ENCODE peak calls at places on chromosome 3, in four cellular contexts. Y is OCI-M1, W is mucosa of descending colon, H is GM12891. F is an unnamed sample.

GRCh38 chr3:36707623-36708409 is 56.5 kb downstream of the DCLK3 start:
- DNase-seq in W (no peak), H (no peak), Y (peak), F (no peak)

GRCh38 chr3:150830094-150830681 is 67.2 kb upstream of the SIAH2 start:
- DNase-seq in Y (peak), W (no peak), H (no peak), F (no peak)

GRCh38 chr3:10753964-10754363 is 62.1 kb upstream of the SLC6A11 start:
- DNase-seq in Y (peak), W (no peak), H (no peak), F (no peak)

GRCh38 chr3:112293368-112294321 is at the start of gene SLC9C1:
- DNase-seq in H (no peak), Y (peak), W (no peak), F (no peak)

GRCh38 chr3:42685891-42686820 is 819 bp downstream of the KLHL40 start:
- DNase-seq in H (no peak), W (peak), Y (no peak), F (no peak)

GRCh38 chr3:154431043-154431442 is 1.1 kb upstream of the GPR149 start:
- DNase-seq in H (no peak), W (no peak), Y (no peak), F (no peak)

GRCh38 chr3:10550705-10551104 is 45.3 kb upstream of the ATP2B2 start:
- DNase-seq in Y (no peak), W (no peak), H (no peak), F (no peak)

GRCh38 chr3:4948395-4948794 is 30.8 kb upstream of the BHLHE40 start:
- DNase-seq in H (no peak), W (no peak), Y (no peak), F (no peak)

GRCh38 chr3:29427266-29428103 is 146.6 kb downstream of the RBMS3 start:
- DNase-seq in H (no peak), Y (no peak), W (no peak), F (peak)

GRCh38 chr3:16012086-16012485 is 162.4 kb upstream of the GALNT15 start:
- DNase-seq in Y (no peak), W (no peak), H (no peak), F (no peak)

GRCh38 chr3:176816937-176817336 is 380.3 kb downstream of the TBL1XR1 start:
- DNase-seq in W (no peak), Y (no peak), H (no peak), F (no peak)

GRCh38 chr3:54434761-54435160 is 312.4 kb downstream of the CACNA2D3 start:
- DNase-seq in Y (no peak), H (no peak), W (no peak), F (no peak)

GRCh38 chr3:103684956-103685355 is 1250.1 kb downstream of the ZPLD1 start:
- DNase-seq in Y (no peak), H (no peak), W (no peak), F (no peak)

GRCh38 chr3:141384157-141384556 is 15.9 kb downstream of the ZBTB38 start:
- DNase-seq in H (no peak), W (no peak), Y (no peak), F (no peak)

GRCh38 chr3:30526031-30526430 is 80.4 kb upstream of the TGFBR2 start:
- DNase-seq in H (no peak), Y (no peak), W (no peak), F (no peak)

GRCh38 chr3:68931406-68932149 is 769 bp downstream of the TAFA4 start:
- DNase-seq in H (no peak), W (no peak), Y (no peak), F (no peak)

GRCh38 chr3:24802614-24803013 is 308.0 kb upstream of the THRB start:
- DNase-seq in Y (no peak), W (no peak), H (peak), F (no peak)

GRCh38 chr3:197305854-197306253 is 7.4 kb upstream of the DLG1 start:
- DNase-seq in W (no peak), H (no peak), Y (no peak), F (no peak)

GRCh38 chr3:160796813-160797164 is 40.8 kb downstream of the PPM1L start:
- DNase-seq in Y (no peak), H (no peak), W (no peak), F (peak)

F was measured in body of pancreas.